ENCODE peak calls at places on chromosomes 3 and 15, in four cellular contexts. A is KG1, S is AG04449, I is H4. O is an unnamed sample.

GRCh38 chr15:99474041-99474906 is 91.5 kb upstream of the MEF2A start:
- DNase-seq in A (no peak), I (no peak), S (no peak), O (no peak)

GRCh38 chr15:70245932-70246622 is 148.4 kb upstream of the TLE3 start:
- DNase-seq in I (peak), S (no peak), A (no peak), O (no peak)

GRCh38 chr3:138974467-138974866 is 27.4 kb downstream of the FOXL2NB start:
- DNase-seq in S (no peak), A (no peak), I (no peak), O (no peak)

GRCh38 chr15:34055868-34056595 is 17.0 kb upstream of the AVEN start:
- DNase-seq in S (peak), A (no peak), I (peak), O (peak)

GRCh38 chr3:178060406-178060805 is 475.8 kb upstream of the KCNMB2 start:
- DNase-seq in I (no peak), S (no peak), A (no peak), O (peak)

GRCh38 chr3:186540444-186541226 is 3.5 kb downstream of the CRYGS start:
- DNase-seq in S (peak), A (peak), I (peak), O (peak)

GRCh38 chr3:29465836-29466235 is 185.0 kb downstream of the RBMS3 start:
- DNase-seq in I (no peak), A (no peak), S (peak), O (peak)

GRCh38 chr3:134353831-134354611 is 20.2 kb downstream of the AMOTL2 start:
- DNase-seq in A (no peak), I (no peak), S (no peak), O (no peak)

GRCh38 chr15:77228831-77229230 is 157.9 kb upstream of the TSPAN3 start:
- DNase-seq in I (no peak), S (no peak), A (no peak), O (no peak)

GRCh38 chr15:44585633-44586032 is 48.7 kb downstream of the EIF3J start:
- DNase-seq in A (no peak), I (no peak), S (no peak), O (no peak)

GRCh38 chr3:122100591-122101491 is 45.7 kb downstream of the CD86 start:
- DNase-seq in S (no peak), I (no peak), A (no peak), O (no peak)

GRCh38 chr3:73784647-73785420 is 160.1 kb upstream of the PDZRN3 start:
- DNase-seq in I (no peak), A (no peak), S (no peak), O (no peak)

GRCh38 chr15:74463634-74464033 is 2.7 kb upstream of the UBL7 start:
- DNase-seq in A (no peak), I (no peak), S (no peak), O (no peak)

GRCh38 chr3:52350436-52350835 is 34.3 kb downstream of the DNAH1 start:
- DNase-seq in S (no peak), A (no peak), I (no peak), O (no peak)

GRCh38 chr3:98612587-98612986 is 19.2 kb upstream of the CPOX start:
- DNase-seq in A (no peak), S (no peak), I (no peak), O (no peak)

GRCh38 chr15:69154684-69155083 is 5.8 kb upstream of the GLCE start:
- DNase-seq in A (no peak), S (peak), I (no peak), O (peak)

GRCh38 chr3:98986073-98986472 is 84.6 kb upstream of the DCBLD2 start:
- DNase-seq in S (peak), I (peak), A (no peak), O (peak)

GRCh38 chr15:71701808-71702207 is 108.5 kb upstream of the NR2E3 start:
- DNase-seq in S (no peak), A (no peak), I (no peak), O (no peak)

GRCh38 chr15:82999905-83000671 is 11.4 kb downstream of the C15orf40 start:
- DNase-seq in A (peak), I (peak), S (no peak), O (no peak)

GRCh38 chr3:124887177-124887995 is at the start of gene ITGB5:
- DNase-seq in A (no peak), I (peak), S (no peak), O (peak)

GRCh38 chr3:137204409-137204808 is 246.6 kb downstream of the IL20RB start:
- DNase-seq in S (no peak), A (no peak), I (peak), O (no peak)

GRCh38 chr3:190265795-190266194 is 56.5 kb downstream of the CLDN1 start:
- DNase-seq in S (peak), A (no peak), I (peak), O (peak)

GRCh38 chr3:80232760-80233159 is 465.0 kb upstream of the ROBO1 start:
- DNase-seq in A (no peak), S (no peak), I (peak), O (no peak)

GRCh38 chr15:66758844-66759243 is 56.8 kb downstream of the SMAD6 start:
- DNase-seq in A (no peak), I (no peak), S (no peak), O (no peak)

GRCh38 chr15:60673918-60674558 is 195.1 kb upstream of the ICE2 start:
- DNase-seq in S (peak), A (no peak), I (peak), O (peak)

GRCh38 chr15:95492388-95493070 is 838.0 kb upstream of the NR2F2 start:
- DNase-seq in I (no peak), S (no peak), A (no peak), O (no peak)

GRCh38 chr3:151430821-151431484 is 29.9 kb downstream of the IGSF10 start:
- DNase-seq in I (no peak), A (no peak), S (no peak), O (no peak)

GRCh38 chr15:93477721-93478120 is 388.7 kb upstream of the RGMA start:
- DNase-seq in I (no peak), S (no peak), A (no peak), O (no peak)

GRCh38 chr15:67098768-67099282 is 33.4 kb downstream of the SMAD3 start:
- DNase-seq in A (no peak), I (no peak), S (no peak), O (no peak)

GRCh38 chr3:155682437-155682836 is 62.4 kb downstream of the PLCH1 start:
- DNase-seq in A (no peak), I (no peak), S (no peak), O (no peak)

GRCh38 chr15:25244731-25245585 is 193.9 kb downstream of the UBE3A start:
- DNase-seq in S (no peak), I (no peak), A (no peak), O (no peak)

GRCh38 chr3:53161820-53162671 is 1.0 kb downstream of the PRKCD start:
- DNase-seq in A (no peak), I (no peak), S (no peak), O (no peak)

GRCh38 chr3:194328080-194328571 is 23.0 kb downstream of the CPN2 start:
- DNase-seq in A (no peak), I (no peak), S (no peak), O (no peak)